ENCODE peak calls at places on chromosomes 3 and 15, in four cellular contexts. D is AG04450, V is K562, I is heart left ventricle. J is an unnamed sample.
A peak's percentile ranks its signal among the peaks of the same experiment; 100 is the strongest.

GRCh38 chr3:114584734-114585371 is 291.0 kb downstream of the TIGIT start:
- DNase-seq in I (peak; percentile 27), V (no peak), D (no peak), J (no peak)

GRCh38 chr3:126127904-126128303 is 44.0 kb upstream of the SLC41A3 start:
- DNase-seq in I (no peak), V (no peak), D (no peak), J (no peak)

GRCh38 chr15:35522061-35522460 is 23.9 kb downstream of the DPH6 start:
- DNase-seq in I (no peak), V (no peak), D (peak; percentile 3), J (no peak)

GRCh38 chr3:113270786-113271185 is 59.4 kb downstream of the BOC start:
- DNase-seq in I (no peak), D (no peak), V (no peak), J (no peak)

GRCh38 chr15:48029656-48030055 is 91.1 kb upstream of the SLC24A5 start:
- DNase-seq in D (no peak), I (no peak), V (no peak), J (no peak)

GRCh38 chr3:46440531-46441294 is 24.0 kb downstream of the LTF start:
- DNase-seq in V (no peak), I (no peak), D (no peak), J (no peak)

GRCh38 chr3:125325746-125326145 is 49.4 kb downstream of the ZNF148 start:
- DNase-seq in V (no peak), D (no peak), I (no peak), J (no peak)

GRCh38 chr3:148642214-148642613 is 55.5 kb upstream of the AGTR1 start:
- DNase-seq in I (no peak), V (no peak), D (no peak), J (no peak)

GRCh38 chr15:53974813-53975212 is 3.4 kb upstream of the UNC13C start:
- DNase-seq in D (no peak), I (no peak), V (no peak), J (no peak)

GRCh38 chr3:40620151-40620550 is 95.4 kb downstream of the ZNF621 start:
- DNase-seq in D (no peak), V (no peak), I (no peak), J (no peak)

GRCh38 chr3:37590328-37591079 is 271.2 kb upstream of the CTDSPL start:
- DNase-seq in D (no peak), V (no peak), I (peak; percentile 37), J (no peak)

GRCh38 chr3:62873672-62874397 is 1.4 kb downstream of the CADPS start:
- DNase-seq in I (peak; percentile 64), D (no peak), V (no peak), J (no peak)

GRCh38 chr3:30256474-30256873 is 349.9 kb upstream of the TGFBR2 start:
- DNase-seq in V (no peak), D (no peak), I (no peak), J (no peak)

GRCh38 chr3:75059120-75059519 is 444.7 kb upstream of the CNTN3 start:
- DNase-seq in V (no peak), D (no peak), I (no peak), J (no peak)

GRCh38 chr3:20608054-20608738 is 422.2 kb upstream of the SGO1 start:
- DNase-seq in I (no peak), D (no peak), V (no peak), J (no peak)

GRCh38 chr3:197749315-197749600 is 425 bp upstream of the FYTTD1 start:
- DNase-seq in V (peak; percentile 45), I (peak; percentile 37), D (no peak), J (no peak)

GRCh38 chr3:124429129-124429815 is 301.0 kb upstream of the UMPS start:
- DNase-seq in I (no peak), D (no peak), V (no peak), J (no peak)

GRCh38 chr15:60315878-60316277 is 81.9 kb downstream of the ANXA2 start:
- DNase-seq in V (no peak), D (no peak), I (no peak), J (no peak)

GRCh38 chr15:65833501-65834220 is 35.6 kb upstream of the RAB11A start:
- DNase-seq in V (no peak), I (peak; percentile 19), D (no peak), J (peak; percentile 46)

GRCh38 chr15:91508633-91509032 is 344.9 kb upstream of the SLCO3A1 start:
- DNase-seq in D (no peak), V (no peak), I (no peak), J (no peak)

GRCh38 chr15:92681141-92681622 is 25.6 kb upstream of the FAM174B start:
- DNase-seq in D (peak; percentile 75), V (no peak), I (peak; percentile 34), J (no peak)

GRCh38 chr3:71102111-71103039 is 481.2 kb downstream of the FOXP1 start:
- DNase-seq in V (no peak), D (peak; percentile 90), I (no peak), J (no peak)

GRCh38 chr15:40323239-40323952 is at the start of gene INAFM2:
- DNase-seq in I (peak; percentile 93), D (peak; percentile 85), V (peak; percentile 95), J (peak; percentile 79)

GRCh38 chr15:62773369-62774165 is 269.0 kb upstream of the TPM1 start:
- DNase-seq in I (no peak), V (no peak), D (no peak), J (no peak)

GRCh38 chr3:142000341-142000870 is 124.0 kb downstream of the ATP1B3 start:
- DNase-seq in V (no peak), I (no peak), D (no peak), J (no peak)

GRCh38 chr15:23033979-23034378 is 5.4 kb downstream of the TUBGCP5 start:
- DNase-seq in I (no peak), V (no peak), D (no peak), J (no peak)

GRCh38 chr15:55998478-55998877 is 5.1 kb upstream of the NEDD4 start:
- DNase-seq in V (no peak), I (no peak), D (no peak), J (no peak)

GRCh38 chr3:16476636-16477035 is 36.9 kb downstream of the RFTN1 start:
- DNase-seq in V (no peak), D (peak; percentile 95), I (no peak), J (no peak)

GRCh38 chr3:55158345-55158744 is 230.5 kb upstream of the LRTM1 start:
- DNase-seq in I (no peak), V (no peak), D (no peak), J (no peak)

GRCh38 chr3:137217733-137218132 is 259.9 kb downstream of the IL20RB start:
- DNase-seq in V (peak; percentile 19), D (no peak), I (no peak), J (no peak)

GRCh38 chr3:58350627-58351013 is 17.9 kb downstream of the PXK start:
- DNase-seq in I (no peak), D (no peak), V (no peak), J (no peak)

GRCh38 chr3:185409957-185410356 is 47.0 kb downstream of the MAP3K13 start:
- DNase-seq in V (no peak), I (no peak), D (no peak), J (no peak)

GRCh38 chr3:112013058-112013783 is 14.5 kb downstream of the TAGLN3 start:
- DNase-seq in D (peak; percentile 55), I (peak; percentile 63), V (peak; percentile 27), J (peak; percentile 41)

GRCh38 chr3:61961882-61962281 is 400.5 kb downstream of the PTPRG start:
- DNase-seq in V (no peak), D (no peak), I (no peak), J (no peak)

GRCh38 chr3:106759686-106760085 is 617.6 kb upstream of the CCDC54 start:
- DNase-seq in V (no peak), I (no peak), D (no peak), J (no peak)

GRCh38 chr3:18372786-18373405 is 52.2 kb downstream of the SATB1 start:
- DNase-seq in V (no peak), I (no peak), D (no peak), J (peak; percentile 54)

GRCh38 chr3:102747611-102748010 is 312.8 kb downstream of the ZPLD1 start:
- DNase-seq in D (no peak), V (no peak), I (no peak), J (no peak)

DNA sequence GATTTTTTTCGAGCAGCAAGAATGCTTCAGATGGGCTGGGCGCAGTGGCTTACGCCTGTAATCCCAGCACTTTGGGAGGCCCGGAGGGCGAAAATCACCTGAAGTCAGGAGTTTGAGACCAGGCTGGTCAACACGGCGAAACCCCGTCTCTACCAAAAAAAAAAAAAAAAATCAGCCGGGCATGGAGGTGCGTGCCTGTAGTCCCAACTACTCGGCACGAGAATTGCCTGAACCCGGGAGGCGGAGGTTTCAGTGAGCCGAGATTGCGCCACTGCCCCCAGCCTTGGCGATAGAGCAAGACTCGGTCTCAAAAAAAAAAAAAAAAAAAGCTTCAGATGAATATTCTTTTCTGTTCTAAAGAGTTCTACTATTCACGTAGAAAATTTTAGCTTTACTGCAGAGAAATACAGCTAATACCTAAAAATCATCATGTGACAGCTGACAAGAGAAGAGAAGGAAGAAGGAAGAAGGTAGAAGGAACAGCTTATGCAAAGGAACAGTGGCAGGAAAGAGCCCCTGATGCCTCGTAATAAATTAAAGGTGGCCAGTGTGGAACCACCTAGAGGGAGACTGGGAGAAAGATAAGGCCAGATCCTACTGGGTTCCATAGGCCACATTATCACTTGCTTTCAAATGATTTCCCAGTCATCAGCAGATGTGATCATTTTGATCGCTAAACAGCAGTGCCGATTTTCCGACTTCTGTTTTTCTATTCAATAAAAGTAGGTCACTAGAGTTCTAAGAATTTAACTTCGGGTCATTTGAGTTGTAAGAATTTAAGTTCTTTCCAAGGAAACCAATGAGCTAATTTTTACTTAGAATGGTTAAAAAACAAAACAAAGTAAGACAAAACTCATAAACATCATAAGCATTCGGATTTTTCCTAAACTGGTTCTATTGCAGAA is 1.5 kb downstream of the CMTM6 start:
- DNase-seq in V (peak; percentile 41), D (no peak), I (no peak), J (no peak)
- H3K27ac ChIP-seq in V (peak overlapping the region; percentile 86), D (no peak overlapping the region), I (peak overlapping the region; percentile 97), J (no peak overlapping the region)

DNA sequence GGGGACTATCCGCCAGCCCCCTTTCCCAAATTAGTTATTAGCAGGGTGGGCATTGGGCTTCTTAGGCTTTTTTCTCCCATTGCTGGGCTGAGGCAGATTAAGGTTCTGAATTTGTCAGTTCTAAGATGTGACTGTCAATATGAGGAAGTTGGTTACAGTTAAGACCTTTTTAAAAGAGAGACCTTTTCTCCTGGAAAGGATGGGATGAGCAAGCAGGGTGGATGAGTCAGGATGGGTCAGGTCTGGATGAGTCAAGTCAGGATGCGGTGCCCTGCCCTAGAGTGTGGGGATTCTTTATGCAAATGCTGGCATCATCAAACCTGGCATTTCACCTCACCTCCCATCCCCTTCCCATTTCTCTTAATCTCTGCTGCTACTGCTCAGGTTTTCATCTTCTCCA is 1.9 kb downstream of the AEN start:
- DNase-seq in D (peak; percentile 34), I (no peak), V (no peak), J (no peak)
- H3K4me3 ChIP-seq in D (peak overlapping the region; percentile 94), I (no peak overlapping the region), V (peak overlapping the region; percentile 68), J (peak overlapping the region; percentile 85)

DNA sequence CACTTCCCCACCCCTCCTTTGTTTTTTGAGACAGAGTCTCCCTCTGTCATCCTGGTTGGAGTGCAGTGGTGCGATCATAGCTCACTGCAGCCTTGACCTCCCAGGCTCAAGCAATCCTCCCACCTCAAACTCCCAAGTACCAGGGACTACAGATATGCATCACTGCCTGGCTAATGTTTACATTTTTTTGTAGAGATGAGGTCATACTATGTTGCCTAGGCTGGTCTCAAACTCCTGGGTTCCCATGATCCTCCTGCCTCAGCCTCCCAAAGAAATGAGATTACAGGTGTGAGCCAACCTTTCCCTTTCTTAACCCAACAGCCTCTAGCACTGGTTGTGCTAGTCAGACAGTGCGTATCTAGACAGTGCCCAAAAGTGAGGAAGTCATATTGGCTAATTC is 6.4 kb upstream of the GATM start:
- DNase-seq in I (no peak), D (no peak), V (no peak), J (no peak)
- H3K27me3 ChIP-seq in I (no peaks in the 10 kb centered on the region), D (peaks cover 41% of the 10 kb centered on the region), V (no peaks in the 10 kb centered on the region), J (no peaks in the 10 kb centered on the region)

GRCh38 chr3:12884790-12885584 is 43.6 kb upstream of the RPL32 start:
- DNase-seq in D (no peak), V (no peak), I (no peak), J (no peak)
- H3K27ac ChIP-seq in D (no peak overlapping the region), V (no peak overlapping the region), I (peak overlapping the region; percentile 59), J (no peak overlapping the region)